ENCODE peak calls at places on chromosome 20, in nine cellular contexts. A, Q, Z, L, X, V, E, Y and O are unnamed samples.

GRCh38 chr20:53677447-53678314 is 84.0 kb upstream of the ZNF217 start:
- DNase-seq in A (no peak), Q (peak), Z (peak), L (peak), X (peak), V (peak), E (no peak), Y (peak), O (no peak)

GRCh38 chr20:17571153-17571527 is 1.3 kb downstream of the DSTN start:
- DNase-seq in A (no peak), Q (no peak), Z (no peak), L (no peak), X (no peak), V (peak), E (no peak), Y (no peak), O (no peak)

GRCh38 chr20:10578607-10579006 is 95.2 kb downstream of the JAG1 start:
- DNase-seq in A (no peak), Q (no peak), Z (no peak), L (no peak), X (peak), V (peak), E (no peak), Y (no peak), O (no peak)

GRCh38 chr20:9417665-9418064 is 96.7 kb upstream of the LAMP5 start:
- DNase-seq in A (no peak), Q (no peak), Z (no peak), L (no peak), X (peak), V (peak), E (no peak), Y (no peak), O (no peak)

GRCh38 chr20:37777556-37777955 is 83.7 kb downstream of the CTNNBL1 start:
- DNase-seq in A (no peak), Q (no peak), Z (no peak), L (no peak), X (peak), V (no peak), E (no peak), Y (no peak), O (no peak)

GRCh38 chr20:23048283-23049200 is 930 bp downstream of the THBD start:
- DNase-seq in A (peak), Q (peak), Z (peak), L (peak), X (peak), V (peak), E (peak), Y (peak), O (no peak)

GRCh38 chr20:48217191-48217590 is 431.9 kb upstream of the SULF2 start:
- DNase-seq in A (no peak), Q (no peak), Z (no peak), L (no peak), X (no peak), V (no peak), E (no peak), Y (no peak), O (no peak)

GRCh38 chr20:18005170-18005989 is 36.6 kb downstream of the MGME1 start:
- DNase-seq in A (peak), Q (no peak), Z (no peak), L (peak), X (no peak), V (no peak), E (no peak), Y (no peak), O (no peak)

GRCh38 chr20:37757550-37757949 is 63.7 kb downstream of the CTNNBL1 start:
- DNase-seq in A (no peak), Q (no peak), Z (no peak), L (peak), X (no peak), V (no peak), E (no peak), Y (no peak), O (no peak)

GRCh38 chr20:6160736-6161135 is 37.9 kb upstream of the FERMT1 start:
- DNase-seq in A (no peak), Q (no peak), Z (no peak), L (no peak), X (no peak), V (no peak), E (no peak), Y (no peak), O (no peak)

GRCh38 chr20:17228624-17229061 is 1.8 kb downstream of the PCSK2 start:
- DNase-seq in A (peak), Q (no peak), Z (no peak), L (peak), X (no peak), V (no peak), E (no peak), Y (peak), O (peak)

GRCh38 chr20:2919518-2920245 is 46.4 kb downstream of the PTPRA start:
- DNase-seq in A (no peak), Q (peak), Z (no peak), L (no peak), X (no peak), V (peak), E (no peak), Y (peak), O (no peak)

GRCh38 chr20:17840423-17840822 is 128.2 kb downstream of the SNX5 start:
- DNase-seq in A (no peak), Q (no peak), Z (no peak), L (no peak), X (no peak), V (no peak), E (no peak), Y (no peak), O (no peak)

GRCh38 chr20:33789109-33789857 is 21.9 kb upstream of the CHMP4B start:
- DNase-seq in A (no peak), Q (peak), Z (peak), L (no peak), X (peak), V (peak), E (no peak), Y (peak), O (no peak)

GRCh38 chr20:45407783-45408645 is at the start of gene DBNDD2:
- DNase-seq in A (no peak), Q (peak), Z (no peak), L (no peak), X (no peak), V (no peak), E (peak), Y (no peak), O (peak)

GRCh38 chr20:35342154-35342769 is 50.0 kb upstream of the FAM83C start:
- DNase-seq in A (no peak), Q (no peak), Z (no peak), L (peak), X (no peak), V (no peak), E (no peak), Y (no peak), O (no peak)
- H3K27ac ChIP-seq in A (no peak), Q (no peak), Z (no peak), L (no peak), X (no peak), V (no peak), E (no peak), Y (no peak), O (no peak)

GRCh38 chr20:63968928-63969760 is 586 bp downstream of the ZNF512B start:
- DNase-seq in A (peak), Q (no peak), Z (no peak), L (peak), X (no peak), V (peak), E (no peak), Y (peak), O (no peak)
- H3K27ac ChIP-seq in A (peak), Q (no peak), Z (peak), L (no peak), X (peak), V (no peak), E (peak), Y (peak), O (peak)

GRCh38 chr20:49400410-49400809 is 82.1 kb downstream of the KCNB1 start:
- DNase-seq in A (no peak), Q (no peak), Z (no peak), L (no peak), X (peak), V (peak), E (peak), Y (no peak), O (no peak)

GRCh38 chr20:49403012-49403411 is 79.5 kb downstream of the KCNB1 start:
- DNase-seq in A (no peak), Q (no peak), Z (no peak), L (no peak), X (no peak), V (no peak), E (no peak), Y (no peak), O (no peak)

GRCh38 chr20:49398401-49399144 is 83.9 kb downstream of the KCNB1 start:
- DNase-seq in A (no peak), Q (no peak), Z (no peak), L (no peak), X (no peak), V (no peak), E (no peak), Y (no peak), O (no peak)

GRCh38 chr20:49399329-49399728 is 83.1 kb downstream of the KCNB1 start:
- DNase-seq in A (no peak), Q (no peak), Z (peak), L (no peak), X (peak), V (peak), E (peak), Y (no peak), O (no peak)

DNA sequence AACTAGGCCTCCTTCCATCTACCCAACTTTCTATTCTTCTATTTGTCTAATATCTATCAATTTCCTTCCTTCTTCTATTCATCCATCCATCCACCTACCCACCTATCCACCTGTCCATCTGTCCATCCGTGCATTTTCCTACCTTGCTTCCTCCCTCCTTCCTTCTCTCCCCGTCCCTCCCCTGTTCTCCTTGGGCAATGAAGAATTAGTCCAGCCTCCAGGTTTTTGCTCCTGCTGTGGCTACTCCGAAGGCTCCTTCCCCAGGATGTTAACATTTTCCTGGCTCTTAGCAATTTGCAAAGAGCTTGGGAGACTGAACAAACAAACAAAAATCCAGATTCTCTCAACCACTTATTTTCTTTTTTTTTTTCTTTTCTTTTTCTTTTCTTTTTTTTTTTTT is 81.6 kb downstream of the KCNB1 start:
- DNase-seq in A (no peak), Q (no peak), Z (no peak), L (no peak), X (peak), V (peak), E (peak), Y (no peak), O (no peak)
- H3K27ac ChIP-seq in A (no peak), Q (no peak), Z (no peak), L (no peak), X (no peak), V (peak), E (peak), Y (no peak), O (no peak)

GRCh38 chr20:62143976-62144825 is 632 bp downstream of the SS18L1 start:
- DNase-seq in A (peak), Q (peak), Z (peak), L (peak), X (peak), V (peak), E (peak), Y (peak), O (no peak)
- H3K27ac ChIP-seq in A (peak), Q (peak), Z (peak), L (peak), X (peak), V (peak), E (peak), Y (peak), O (peak)

GRCh38 chr20:4670439-4670838 is 51.3 kb upstream of the PRND start:
- DNase-seq in A (no peak), Q (no peak), Z (no peak), L (no peak), X (no peak), V (peak), E (no peak), Y (no peak), O (no peak)
- H3K27ac ChIP-seq in A (no peak), Q (no peak), Z (no peak), L (no peak), X (no peak), V (no peak), E (no peak), Y (no peak), O (no peak)